ENCODE peak calls at places on chromosomes 6 and 20, in six cellular contexts. One of them, this sample, is unnamed. For H3K27me3, the result is how much of the 10 kb centered on the place peaks cover.

GRCh38 chr6:35687658-35688604 is 784 bp downstream of the FKBP5 start:
- DNase-seq in HepG2: no peak
- DNase-seq in HCT116: peak
- DNase-seq in H1: peak
- DNase-seq in K562: peak
- DNase-seq in GM12878: peak
- DNase-seq in this sample: no peak

GRCh38 chr6:54586251-54586650 is 260.3 kb upstream of the FAM83B start:
- DNase-seq in H1: no peak
- DNase-seq in HepG2: no peak
- DNase-seq in GM12878: no peak
- DNase-seq in HCT116: no peak
- DNase-seq in K562: no peak
- DNase-seq in this sample: no peak

GRCh38 chr6:35496851-35497570 is at the start of gene TEAD3:
- DNase-seq in HCT116: no peak
- DNase-seq in HepG2: peak
- DNase-seq in H1: no peak
- DNase-seq in K562: peak
- DNase-seq in GM12878: no peak
- DNase-seq in this sample: peak

GRCh38 chr6:165573671-165574070 is 89.4 kb downstream of the PDE10A start:
- DNase-seq in HCT116: peak
- DNase-seq in HepG2: no peak
- DNase-seq in GM12878: no peak
- DNase-seq in K562: no peak
- DNase-seq in H1: no peak
- DNase-seq in this sample: no peak

GRCh38 chr20:11261533-11262000 is 587.8 kb upstream of the JAG1 start:
- DNase-seq in GM12878: peak
- DNase-seq in HCT116: no peak
- DNase-seq in H1: no peak
- DNase-seq in HepG2: no peak
- DNase-seq in K562: no peak
- DNase-seq in this sample: no peak

GRCh38 chr6:34459899-34460593 is 5.8 kb upstream of the PACSIN1 start:
- DNase-seq in K562: peak
- DNase-seq in HCT116: peak
- DNase-seq in HepG2: peak
- DNase-seq in H1: peak
- DNase-seq in GM12878: peak
- DNase-seq in this sample: no peak

GRCh38 chr6:111843347-111844147 is 29.7 kb downstream of the FYN start:
- DNase-seq in HepG2: peak
- DNase-seq in HCT116: no peak
- DNase-seq in GM12878: no peak
- DNase-seq in K562: peak
- DNase-seq in H1: no peak
- DNase-seq in this sample: no peak

GRCh38 chr6:25830461-25830860 is 1.4 kb downstream of the SLC17A1 start:
- DNase-seq in K562: no peak
- DNase-seq in HepG2: no peak
- DNase-seq in GM12878: no peak
- DNase-seq in HCT116: no peak
- DNase-seq in H1: no peak
- DNase-seq in this sample: no peak

GRCh38 chr6:93644611-93645010 is 225.3 kb upstream of the EPHA7 start:
- DNase-seq in GM12878: no peak
- DNase-seq in HepG2: peak
- DNase-seq in K562: no peak
- DNase-seq in H1: no peak
- DNase-seq in HCT116: no peak
- DNase-seq in this sample: no peak

DNA sequence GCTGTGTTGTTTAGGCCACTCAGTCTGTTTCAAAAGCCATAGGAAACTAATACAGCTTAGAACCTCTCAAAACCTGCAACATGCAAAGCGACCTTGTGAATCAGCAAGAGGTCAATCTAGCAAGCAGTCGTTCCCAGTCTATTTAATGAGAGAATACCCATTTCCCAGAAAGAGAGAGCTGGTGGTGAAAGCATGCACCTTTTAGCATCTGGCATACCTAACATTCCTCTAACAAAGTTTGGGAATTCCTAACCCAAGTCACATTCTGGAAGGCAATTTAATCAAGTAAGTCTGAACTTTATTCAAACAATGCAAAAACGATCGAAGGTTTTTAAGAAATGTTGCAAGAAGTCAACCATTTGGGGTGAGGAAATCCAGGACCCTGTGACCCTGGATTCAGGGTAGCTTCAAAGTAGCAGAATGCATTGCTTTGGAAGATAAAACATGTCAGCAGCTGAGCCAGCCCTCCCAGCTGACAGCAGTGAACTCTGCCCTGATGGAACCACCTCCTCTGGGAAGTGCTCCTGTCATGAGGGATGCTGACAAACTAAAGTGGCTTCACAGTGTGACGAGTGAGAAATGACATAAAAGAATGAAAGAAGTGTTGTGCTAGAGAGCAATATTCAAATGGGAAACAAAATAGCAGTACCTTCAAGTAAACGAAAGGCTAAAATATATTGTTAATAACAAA is 104.8 kb downstream of the GMDS start:
- DNase-seq in HepG2: peak
- DNase-seq in H1: no peak
- DNase-seq in GM12878: no peak
- DNase-seq in K562: no peak
- DNase-seq in HCT116: no peak
- DNase-seq in this sample: no peak
- H3K27me3 ChIP-seq in HepG2: under half
- H3K27me3 ChIP-seq in H1: under half
- H3K27me3 ChIP-seq in GM12878: under half
- H3K27me3 ChIP-seq in K562: under half
- H3K27me3 ChIP-seq in HCT116: under half
- H3K27me3 ChIP-seq in this sample: under half

GRCh38 chr6:156421933-156422332 is 355.2 kb upstream of the ARID1B start:
- DNase-seq in HCT116: no peak
- DNase-seq in H1: no peak
- DNase-seq in GM12878: no peak
- DNase-seq in HepG2: peak
- DNase-seq in K562: no peak
- DNase-seq in this sample: no peak

GRCh38 chr6:156425374-156425773 is 351.8 kb upstream of the ARID1B start:
- DNase-seq in K562: no peak
- DNase-seq in GM12878: no peak
- DNase-seq in H1: no peak
- DNase-seq in HepG2: no peak
- DNase-seq in HCT116: no peak
- DNase-seq in this sample: no peak

GRCh38 chr6:156423075-156423474 is 354.1 kb upstream of the ARID1B start:
- DNase-seq in HCT116: no peak
- DNase-seq in HepG2: no peak
- DNase-seq in H1: no peak
- DNase-seq in GM12878: no peak
- DNase-seq in K562: no peak
- DNase-seq in this sample: no peak

GRCh38 chr6:156420172-156420993 is 356.8 kb upstream of the ARID1B start:
- DNase-seq in GM12878: no peak
- DNase-seq in HCT116: no peak
- DNase-seq in H1: no peak
- DNase-seq in K562: no peak
- DNase-seq in HepG2: no peak
- DNase-seq in this sample: no peak

GRCh38 chr6:156423829-156424228 is 353.3 kb upstream of the ARID1B start:
- DNase-seq in HepG2: no peak
- DNase-seq in GM12878: no peak
- DNase-seq in HCT116: no peak
- DNase-seq in K562: peak
- DNase-seq in H1: no peak
- DNase-seq in this sample: no peak
- TF ChIP-seq ZNF274 in HepG2: no peak
- TF ChIP-seq ZNF274 in GM12878: no peak
- TF ChIP-seq ZNF274 in HCT116: no peak
- TF ChIP-seq ZNF274 in K562: no peak
- TF ChIP-seq ZNF274 in H1: no peak
- TF ChIP-seq ZNF274 in this sample: no peak

GRCh38 chr20:7332169-7332568 is 564.7 kb downstream of the BMP2 start:
- DNase-seq in HCT116: no peak
- DNase-seq in K562: no peak
- DNase-seq in HepG2: no peak
- DNase-seq in H1: no peak
- DNase-seq in GM12878: no peak
- DNase-seq in this sample: no peak
- H3K27me3 ChIP-seq in HCT116: under half
- H3K27me3 ChIP-seq in K562: under half
- H3K27me3 ChIP-seq in HepG2: under half
- H3K27me3 ChIP-seq in H1: under half
- H3K27me3 ChIP-seq in GM12878: under half
- H3K27me3 ChIP-seq in this sample: under half

DNA sequence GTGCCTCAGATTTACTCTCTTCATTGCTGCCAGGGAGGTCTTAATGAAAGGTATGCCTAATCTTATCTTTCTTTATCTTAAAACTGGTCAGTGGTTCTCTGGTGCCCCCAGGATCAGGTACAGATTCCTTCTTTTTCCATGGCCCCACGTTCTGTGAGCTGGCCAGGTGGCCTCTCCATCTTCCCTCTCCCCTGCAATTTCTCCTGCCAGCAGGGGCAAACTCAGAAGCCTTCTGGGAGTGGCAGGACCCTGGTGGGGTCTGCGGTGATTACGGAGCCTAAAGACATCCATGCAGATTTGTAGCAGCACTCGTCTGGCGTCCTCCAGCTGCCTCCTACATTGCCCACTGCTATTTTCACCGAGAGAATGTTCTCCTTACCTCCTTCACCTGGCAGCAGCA is 95.8 kb downstream of the CCDC170 start:
- DNase-seq in H1: no peak
- DNase-seq in HepG2: no peak
- DNase-seq in HCT116: no peak
- DNase-seq in K562: no peak
- DNase-seq in GM12878: no peak
- DNase-seq in this sample: no peak
- TF ChIP-seq ZNF274 in H1: no peak
- TF ChIP-seq ZNF274 in HepG2: no peak
- TF ChIP-seq ZNF274 in HCT116: no peak
- TF ChIP-seq ZNF274 in K562: no peak
- TF ChIP-seq ZNF274 in GM12878: no peak
- TF ChIP-seq ZNF274 in this sample: no peak

GRCh38 chr6:158389188-158389919 is 77.1 kb downstream of the TULP4 start:
- DNase-seq in GM12878: no peak
- DNase-seq in HCT116: no peak
- DNase-seq in H1: no peak
- DNase-seq in K562: no peak
- DNase-seq in HepG2: no peak
- DNase-seq in this sample: no peak
- H3K27me3 ChIP-seq in GM12878: under half
- H3K27me3 ChIP-seq in HCT116: under half
- H3K27me3 ChIP-seq in H1: under half
- H3K27me3 ChIP-seq in K562: under half
- H3K27me3 ChIP-seq in HepG2: under half
- H3K27me3 ChIP-seq in this sample: under half

GRCh38 chr6:15157479-15157878 is 88.4 kb upstream of the JARID2 start:
- DNase-seq in H1: no peak
- DNase-seq in GM12878: no peak
- DNase-seq in K562: no peak
- DNase-seq in HepG2: no peak
- DNase-seq in HCT116: no peak
- DNase-seq in this sample: no peak
- TF ChIP-seq ZNF274 in H1: no peak
- TF ChIP-seq ZNF274 in GM12878: no peak
- TF ChIP-seq ZNF274 in K562: no peak
- TF ChIP-seq ZNF274 in HepG2: no peak
- TF ChIP-seq ZNF274 in HCT116: no peak
- TF ChIP-seq ZNF274 in this sample: no peak

GRCh38 chr6:10390495-10391298 is 24.2 kb downstream of the TFAP2A start:
- DNase-seq in H1: peak
- DNase-seq in HCT116: no peak
- DNase-seq in GM12878: no peak
- DNase-seq in K562: no peak
- DNase-seq in HepG2: no peak
- DNase-seq in this sample: no peak

GRCh38 chr6:10391299-10391630 is 23.6 kb downstream of the TFAP2A start:
- DNase-seq in K562: no peak
- DNase-seq in HCT116: no peak
- DNase-seq in H1: no peak
- DNase-seq in GM12878: no peak
- DNase-seq in HepG2: no peak
- DNase-seq in this sample: no peak

GRCh38 chr6:10393544-10394225 is 21.2 kb downstream of the TFAP2A start:
- DNase-seq in H1: no peak
- DNase-seq in GM12878: no peak
- DNase-seq in HCT116: no peak
- DNase-seq in K562: no peak
- DNase-seq in HepG2: no peak
- DNase-seq in this sample: no peak

GRCh38 chr6:10389739-10390494 is 25.0 kb downstream of the TFAP2A start:
- DNase-seq in HCT116: no peak
- DNase-seq in GM12878: no peak
- DNase-seq in K562: no peak
- DNase-seq in H1: no peak
- DNase-seq in HepG2: no peak
- DNase-seq in this sample: no peak

GRCh38 chr6:10391799-10392198 is 23.1 kb downstream of the TFAP2A start:
- DNase-seq in GM12878: no peak
- DNase-seq in K562: no peak
- DNase-seq in HCT116: no peak
- DNase-seq in H1: no peak
- DNase-seq in HepG2: no peak
- DNase-seq in this sample: no peak
- H3K27me3 ChIP-seq in GM12878: under half
- H3K27me3 ChIP-seq in K562: under half
- H3K27me3 ChIP-seq in HCT116: under half
- H3K27me3 ChIP-seq in H1: half or more
- H3K27me3 ChIP-seq in HepG2: half or more
- H3K27me3 ChIP-seq in this sample: half or more

DNA sequence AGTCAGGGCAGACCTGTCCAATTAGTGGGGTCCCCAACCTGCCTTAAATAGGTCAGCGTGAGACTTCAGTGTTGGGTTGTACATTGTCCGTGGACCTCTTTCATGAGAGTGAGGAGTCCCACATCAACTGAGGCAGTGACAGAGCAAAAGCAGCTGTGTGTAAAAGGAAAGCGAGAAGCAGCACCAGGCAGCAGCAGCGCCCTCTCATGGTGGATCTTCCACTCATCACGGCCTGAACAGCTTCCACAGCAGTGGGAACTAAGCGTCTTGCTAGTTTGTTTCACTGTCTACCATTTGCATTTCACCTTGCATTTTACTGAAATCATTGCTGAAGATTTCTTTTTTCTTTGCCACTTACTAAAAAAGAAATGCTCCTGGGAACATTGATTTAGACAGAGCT is 333.8 kb downstream of the PKHD1 start:
- DNase-seq in GM12878: no peak
- DNase-seq in HCT116: no peak
- DNase-seq in H1: peak
- DNase-seq in HepG2: peak
- DNase-seq in K562: peak
- DNase-seq in this sample: peak
- TF ChIP-seq ZNF274 in GM12878: no peak
- TF ChIP-seq ZNF274 in HCT116: no peak
- TF ChIP-seq ZNF274 in H1: no peak
- TF ChIP-seq ZNF274 in HepG2: no peak
- TF ChIP-seq ZNF274 in K562: no peak
- TF ChIP-seq ZNF274 in this sample: no peak